ENCODE peak calls at places on chromosome 21, in eight cellular contexts. A is hepatic stellate cell; H is HS-5; S is A549; U is DMS79 treated with DMSO at 0.1 percent for 48 hours; E is nephron progenitor cell; L is activated CD4-positive, alpha-beta T cell treated with anti-CD3 and anti-CD28 coated beads, Interleukin-2, amount 50 U/mL, for 1 hour; W is mucosa of descending colon. R is an unnamed sample.

GRCh38 chr21:33345751-33346238 is 21.0 kb downstream of the IFNAR1 start:
- DNase-seq in A (no peak), H (no peak), S (no peak), U (no peak), E (no peak), L (no peak), W (no peak), R (no peak)

GRCh38 chr21:14901482-14901958 is 163.3 kb downstream of the NRIP1 start:
- DNase-seq in A (no peak), H (no peak), S (no peak), U (no peak), E (no peak), L (no peak), W (no peak), R (no peak)

GRCh38 chr21:19490481-19490880 is 1086.9 kb upstream of the TMPRSS15 start:
- DNase-seq in A (no peak), H (no peak), S (no peak), U (no peak), E (no peak), L (no peak), W (no peak), R (no peak)

GRCh38 chr21:36881223-36881622 is 85.2 kb downstream of the HLCS start:
- DNase-seq in A (no peak), H (no peak), S (no peak), U (no peak), E (no peak), L (no peak), W (no peak), R (no peak)

GRCh38 chr21:35071347-35071746 is 22.2 kb upstream of the RUNX1 start:
- DNase-seq in A (no peak), H (no peak), S (no peak), U (no peak), E (no peak), L (no peak), W (no peak), R (no peak)

GRCh38 chr21:44392185-44392584 is 38.8 kb downstream of the TRPM2 start:
- DNase-seq in A (no peak), H (no peak), S (no peak), U (no peak), E (no peak), L (no peak), W (no peak), R (no peak)

GRCh38 chr21:38352536-38353219 is 95.9 kb downstream of the KCNJ15 start:
- DNase-seq in A (peak; percentile 73), H (peak; percentile 38), S (peak; percentile 47), U (no peak), E (peak; percentile 69), L (peak; percentile 47), W (no peak), R (peak; percentile 66)

GRCh38 chr21:33643658-33644311 is 1.5 kb downstream of the ITSN1 start:
- DNase-seq in A (peak; percentile 12), H (no peak), S (no peak), U (peak; percentile 35), E (peak; percentile 10), L (no peak), W (no peak), R (no peak)

GRCh38 chr21:43370091-43370658 is 56.8 kb downstream of the SIK1 start:
- DNase-seq in A (no peak), H (no peak), S (no peak), U (peak; percentile 72), E (no peak), L (no peak), W (no peak), R (no peak)

GRCh38 chr21:45060675-45061311 is 13.6 kb upstream of the ADARB1 start:
- DNase-seq in A (no peak), H (no peak), S (no peak), U (no peak), E (no peak), L (no peak), W (no peak), R (no peak)

GRCh38 chr21:17454315-17455027 is 58.4 kb upstream of the CXADR start:
- DNase-seq in A (peak; percentile 63), H (peak; percentile 79), S (peak; percentile 57), U (no peak), E (peak; percentile 79), L (peak; percentile 1), W (no peak), R (no peak)